ENCODE peak calls at places on chromosome 10, in ten cellular contexts. M is ovary, P is esophagus muscularis mucosa, J is stomach, E is K562, S is A549, V is HepG2, R is suprapubic skin, T is tibial nerve, I is sigmoid colon. K is an unnamed sample.
A peak's percentile ranks its signal among the peaks of the same experiment; 100 is the strongest.

GRCh38 chr10:14254368-14254767 is 76.4 kb downstream of the FRMD4A start:
- DNase-seq in M (no peak), P (no peak), J (no peak), E (no peak), S (no peak), V (no peak), R (no peak), T (no peak), I (no peak), K (no peak)

GRCh38 chr10:116553378-116553980 is 7.7 kb downstream of the PNLIP start:
- DNase-seq in M (no peak), P (no peak), J (no peak), E (no peak), S (no peak), V (no peak), R (no peak), T (no peak), I (no peak), K (no peak)

GRCh38 chr10:51896849-51897248 is 197.5 kb upstream of the CSTF2T start:
- DNase-seq in M (no peak), P (no peak), J (no peak), E (no peak), S (no peak), V (no peak), R (no peak), T (no peak), I (no peak), K (no peak)

GRCh38 chr10:71433983-71434744 is 37.4 kb downstream of the CDH23 start:
- DNase-seq in M (no peak), P (no peak), J (peak; percentile 23), E (no peak), S (no peak), V (no peak), R (no peak), T (no peak), I (no peak), K (no peak)

GRCh38 chr10:23060918-23061317 is 34.5 kb upstream of the MSRB2 start:
- DNase-seq in M (no peak), P (peak; percentile 74), J (no peak), E (no peak), S (no peak), V (no peak), R (no peak), T (no peak), I (no peak), K (no peak)

GRCh38 chr10:80553436-80553835 is 15.7 kb downstream of the SH2D4B start:
- DNase-seq in M (no peak), P (peak; percentile 82), J (no peak), E (no peak), S (no peak), V (no peak), R (no peak), T (no peak), I (no peak), K (no peak)

GRCh38 chr10:9786576-9786975 is 1231.1 kb upstream of the CELF2 start:
- DNase-seq in M (no peak), P (no peak), J (no peak), E (no peak), S (no peak), V (no peak), R (no peak), T (no peak), I (no peak), K (no peak)

GRCh38 chr10:90817173-90817889 is 40.5 kb downstream of the HTR7 start:
- DNase-seq in M (no peak), P (no peak), J (no peak), E (no peak), S (no peak), V (no peak), R (no peak), T (no peak), I (no peak), K (no peak)

GRCh38 chr10:116888380-116889055 is 39.2 kb downstream of the ENO4 start:
- DNase-seq in M (peak; percentile 51), P (no peak), J (peak; percentile 66), E (no peak), S (peak; percentile 64), V (peak; percentile 4), R (peak; percentile 73), T (no peak), I (peak; percentile 78), K (peak; percentile 63)

GRCh38 chr10:104479906-104480579 is 126.4 kb downstream of the CFAP58 start:
- DNase-seq in M (no peak), P (peak; percentile 39), J (no peak), E (no peak), S (no peak), V (no peak), R (no peak), T (no peak), I (no peak), K (no peak)

GRCh38 chr10:50990568-50991495 is 83.5 kb upstream of the PRKG1 start:
- DNase-seq in M (peak; percentile 61), P (no peak), J (no peak), E (no peak), S (peak; percentile 14), V (no peak), R (peak; percentile 65), T (no peak), I (peak; percentile 79), K (peak; percentile 61)

GRCh38 chr10:113890769-113891168 is 36.3 kb downstream of the NHLRC2 start:
- DNase-seq in M (no peak), P (no peak), J (no peak), E (no peak), S (no peak), V (no peak), R (no peak), T (no peak), I (no peak), K (no peak)

GRCh38 chr10:86804805-86805204 is 48.4 kb downstream of the BMPR1A start:
- DNase-seq in M (no peak), P (no peak), J (no peak), E (no peak), S (no peak), V (no peak), R (no peak), T (no peak), I (no peak), K (no peak)

GRCh38 chr10:127450644-127451043 is 98.5 kb upstream of the NPS start:
- DNase-seq in M (no peak), P (no peak), J (no peak), E (no peak), S (no peak), V (no peak), R (no peak), T (no peak), I (no peak), K (no peak)

GRCh38 chr10:31397852-31398251 is 78.8 kb downstream of the ZEB1 start:
- DNase-seq in M (no peak), P (no peak), J (no peak), E (no peak), S (no peak), V (no peak), R (no peak), T (no peak), I (no peak), K (no peak)
- TF ChIP-seq EP300 in M (no peak), P (no peak), J (no peak), E (no peak), S (no peak), V (no peak), R (no peak), T (no peak), I (no peak), K (no peak)

DNA sequence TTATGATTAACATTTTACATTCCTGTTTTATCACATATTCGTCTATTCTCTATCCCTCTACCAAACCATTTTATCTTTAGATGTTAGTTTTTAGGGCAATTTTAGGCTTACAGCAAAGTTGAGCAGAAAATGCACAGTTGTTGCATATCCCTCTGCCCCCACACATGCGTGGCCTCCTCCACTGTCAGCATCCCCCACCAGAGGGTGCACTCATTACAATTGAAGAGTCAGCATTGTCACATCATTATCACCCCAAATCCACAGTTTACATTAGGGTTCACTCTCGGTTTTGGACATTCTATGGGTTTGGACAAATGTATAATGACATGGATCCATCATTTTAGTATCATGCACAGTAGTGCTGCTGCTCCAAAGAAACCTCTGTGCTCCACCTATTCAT is 86.4 kb downstream of the WDR37 start:
- DNase-seq in M (no peak), P (peak; percentile 26), J (no peak), E (no peak), S (no peak), V (no peak), R (no peak), T (no peak), I (no peak), K (no peak)
- TF ChIP-seq CTCF in M (no peak), P (no peak), J (no peak), E (peak; percentile 44), S (no peak), V (peak; percentile 32), R (no peak), T (no peak), I (no peak), K (no peak)

GRCh38 chr10:100996678-100997363 is 2.8 kb upstream of the LZTS2 start:
- DNase-seq in M (peak; percentile 55), P (no peak), J (peak; percentile 49), E (peak; percentile 72), S (peak; percentile 57), V (no peak), R (no peak), T (no peak), I (peak; percentile 75), K (peak; percentile 55)

GRCh38 chr10:100998991-100999741 is 442 bp upstream of the LZTS2 start:
- DNase-seq in M (peak; percentile 86), P (peak; percentile 95), J (peak; percentile 82), E (peak; percentile 63), S (peak; percentile 84), V (peak; percentile 45), R (peak; percentile 89), T (peak; percentile 72), I (peak; percentile 93), K (peak; percentile 84)

GRCh38 chr10:100998183-100998990 is 1.2 kb upstream of the LZTS2 start:
- DNase-seq in M (peak; percentile 86), P (no peak), J (peak; percentile 84), E (peak; percentile 65), S (peak; percentile 90), V (peak; percentile 78), R (peak; percentile 90), T (peak; percentile 70), I (peak; percentile 94), K (peak; percentile 90)

GRCh38 chr10:100999742-101000601 is at the start of gene LZTS2:
- DNase-seq in M (peak; percentile 60), P (no peak), J (peak; percentile 49), E (peak; percentile 80), S (no peak), V (no peak), R (no peak), T (no peak), I (peak; percentile 74), K (peak; percentile 24)

GRCh38 chr10:100997364-100998182 is 2.0 kb upstream of the LZTS2 start:
- DNase-seq in M (peak; percentile 77), P (no peak), J (peak; percentile 84), E (peak; percentile 63), S (peak; percentile 94), V (peak; percentile 74), R (peak; percentile 85), T (no peak), I (peak; percentile 91), K (peak; percentile 88)
- TF ChIP-seq POLR2A in M (no peak), P (no peak), J (no peak), E (peak; percentile 13), S (peak; percentile 29), V (no peak), R (no peak), T (no peak), I (peak; percentile 18), K (peak; percentile 70)

DNA sequence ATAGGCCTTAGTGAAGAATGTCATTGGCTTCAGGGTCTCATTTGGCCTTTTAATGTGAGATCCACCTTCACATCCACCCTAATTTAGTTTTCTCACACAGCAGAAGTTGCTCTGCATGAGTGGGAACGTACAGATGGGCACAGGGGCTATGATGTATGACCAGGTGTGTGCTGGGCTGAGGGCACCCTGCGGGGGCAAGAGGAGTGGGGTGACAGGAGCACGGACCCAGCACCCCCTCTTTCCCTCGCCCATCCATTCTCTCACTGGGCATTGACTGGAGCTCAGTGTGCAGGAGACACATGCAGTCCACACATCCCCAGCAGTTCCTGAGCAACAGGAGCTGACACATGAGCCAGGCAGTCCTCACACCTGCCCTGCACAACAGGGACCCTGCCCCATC is 95.1 kb upstream of the PPP2R2D start:
- DNase-seq in M (no peak), P (no peak), J (no peak), E (no peak), S (no peak), V (no peak), R (no peak), T (no peak), I (peak; percentile 27), K (no peak)
- TF ChIP-seq EP300 in M (no peak), P (no peak), J (no peak), E (no peak), S (no peak), V (no peak), R (no peak), T (no peak), I (no peak), K (no peak)

K was measured in transverse colon.